ENCODE peak calls at places on chromosomes 6 and 20, in five cellular contexts. H is WERI-Rb-1, K is Daoy, E is lung microvascular endothelial cell, R is AG20443. A is an unnamed sample.

GRCh38 chr6:30912746-30913520 is 1.1 kb upstream of the VARS2 start:
- DNase-seq in H (no peak), R (no peak), K (no peak), E (no peak), A (no peak)

GRCh38 chr6:34281702-34282334 is 33.0 kb upstream of the SMIM29 start:
- DNase-seq in K (no peak), E (no peak), R (no peak), H (no peak), A (no peak)

GRCh38 chr6:39451831-39452230 is 129.3 kb upstream of the KCNK16 start:
- DNase-seq in R (no peak), H (no peak), E (no peak), K (peak; percentile 62), A (no peak)

GRCh38 chr6:128712898-128713297 is 170.0 kb upstream of the LAMA2 start:
- DNase-seq in E (no peak), K (no peak), R (no peak), H (no peak), A (no peak)

GRCh38 chr6:168182908-168183612 is 104.0 kb upstream of the FRMD1 start:
- DNase-seq in R (no peak), H (no peak), E (no peak), K (no peak), A (no peak)

GRCh38 chr6:156879235-156879995 is 102.2 kb downstream of the ARID1B start:
- DNase-seq in E (no peak), K (no peak), R (no peak), H (no peak), A (no peak)

GRCh38 chr20:59047938-59048680 is 5.5 kb upstream of the PRELID3B start:
- DNase-seq in H (no peak), R (peak; percentile 51), K (peak; percentile 82), E (no peak), A (no peak)

GRCh38 chr6:161569071-161569470 is 295.2 kb upstream of the AGPAT4 start:
- DNase-seq in K (no peak), R (no peak), H (no peak), E (no peak), A (no peak)

GRCh38 chr6:131635384-131636340 is 1.4 kb upstream of the ENPP3 start:
- DNase-seq in E (no peak), R (no peak), H (no peak), K (no peak), A (no peak)

GRCh38 chr20:40191573-40191972 is 497.5 kb downstream of the MAFB start:
- DNase-seq in E (no peak), R (peak; percentile 14), K (no peak), H (no peak), A (no peak)

GRCh38 chr6:62891065-62891647 is 320.1 kb upstream of the FKBP1C start:
- DNase-seq in E (no peak), R (no peak), K (no peak), H (no peak), A (no peak)

GRCh38 chr6:160137989-160138835 is 16.6 kb downstream of the SLC22A1 start:
- DNase-seq in E (peak; percentile 61), K (peak; percentile 67), R (peak; percentile 66), H (peak; percentile 38), A (peak; percentile 13)

GRCh38 chr6:36867471-36868224 is 7.0 kb downstream of the PPIL1 start:
- DNase-seq in K (no peak), H (no peak), E (no peak), R (no peak), A (no peak)

GRCh38 chr20:1648101-1648500 is 9.5 kb downstream of the SIRPG start:
- DNase-seq in K (no peak), R (no peak), E (no peak), H (no peak), A (no peak)

GRCh38 chr6:151390276-151391020 is 911 bp downstream of the ZBTB2 start:
- DNase-seq in E (peak; percentile 99), H (peak; percentile 96), K (peak; percentile 100), R (peak; percentile 98), A (peak; percentile 93)

GRCh38 chr6:166556336-166556735 is 30.1 kb downstream of the RAMACL start:
- DNase-seq in K (no peak), R (no peak), E (no peak), H (no peak), A (no peak)

A was measured in pulmonary artery endothelial cell.